ENCODE peak calls at places on chromosomes 13 and 19, in eight cellular contexts. One of them, this sample, is unnamed.

GRCh38 chr19:42088471-42089190 is 12.7 kb downstream of the ZNF574 start:
- DNase-seq in astrocyte of the spinal cord: peak; percentile 83
- DNase-seq in aorta: peak; percentile 49
- DNase-seq in PC-9: peak; percentile 50
- DNase-seq in OCI-LY7: no peak
- DNase-seq in endodermal cell: no peak
- DNase-seq in heart right ventricle: no peak
- DNase-seq in DND-41: no peak
- DNase-seq in this sample: no peak

GRCh38 chr13:47249296-47249695 is 352.4 kb upstream of the HTR2A start:
- DNase-seq in heart right ventricle: no peak
- DNase-seq in DND-41: no peak
- DNase-seq in aorta: no peak
- DNase-seq in PC-9: no peak
- DNase-seq in endodermal cell: no peak
- DNase-seq in astrocyte of the spinal cord: no peak
- DNase-seq in OCI-LY7: no peak
- DNase-seq in this sample: no peak

GRCh38 chr13:83895994-83896580 is 13.8 kb upstream of the SLITRK1 start:
- DNase-seq in aorta: no peak
- DNase-seq in heart right ventricle: no peak
- DNase-seq in PC-9: no peak
- DNase-seq in endodermal cell: no peak
- DNase-seq in OCI-LY7: no peak
- DNase-seq in DND-41: peak; percentile 12
- DNase-seq in astrocyte of the spinal cord: peak; percentile 56
- DNase-seq in this sample: no peak

GRCh38 chr19:42311612-42312160 is 1.4 kb upstream of the TMEM145 start:
- DNase-seq in PC-9: no peak
- DNase-seq in heart right ventricle: no peak
- DNase-seq in endodermal cell: peak; percentile 69
- DNase-seq in OCI-LY7: no peak
- DNase-seq in DND-41: no peak
- DNase-seq in astrocyte of the spinal cord: no peak
- DNase-seq in aorta: no peak
- DNase-seq in this sample: no peak

GRCh38 chr13:73092831-73093230 is 34.0 kb downstream of the KLF5 start:
- DNase-seq in DND-41: peak; percentile 9
- DNase-seq in OCI-LY7: no peak
- DNase-seq in endodermal cell: no peak
- DNase-seq in PC-9: no peak
- DNase-seq in heart right ventricle: no peak
- DNase-seq in aorta: no peak
- DNase-seq in astrocyte of the spinal cord: no peak
- DNase-seq in this sample: no peak

GRCh38 chr19:29714371-29714952 is 599 bp downstream of the C19orf12 start:
- DNase-seq in astrocyte of the spinal cord: peak; percentile 11
- DNase-seq in DND-41: peak; percentile 51
- DNase-seq in aorta: peak; percentile 56
- DNase-seq in endodermal cell: no peak
- DNase-seq in PC-9: no peak
- DNase-seq in OCI-LY7: no peak
- DNase-seq in heart right ventricle: no peak
- DNase-seq in this sample: no peak

GRCh38 chr19:29668746-29669609 is 3.7 kb downstream of the PLEKHF1 start:
- DNase-seq in aorta: no peak
- DNase-seq in OCI-LY7: no peak
- DNase-seq in astrocyte of the spinal cord: no peak
- DNase-seq in DND-41: no peak
- DNase-seq in endodermal cell: no peak
- DNase-seq in PC-9: no peak
- DNase-seq in heart right ventricle: no peak
- DNase-seq in this sample: no peak

GRCh38 chr19:46225558-46226004 is 4.0 kb upstream of the IGFL1 start:
- DNase-seq in OCI-LY7: no peak
- DNase-seq in endodermal cell: peak; percentile 60
- DNase-seq in heart right ventricle: no peak
- DNase-seq in PC-9: no peak
- DNase-seq in DND-41: peak; percentile 11
- DNase-seq in astrocyte of the spinal cord: peak; percentile 11
- DNase-seq in aorta: no peak
- DNase-seq in this sample: no peak

GRCh38 chr19:15836595-15837398 is 21.3 kb upstream of the OR10H1 start:
- DNase-seq in endodermal cell: peak; percentile 37
- DNase-seq in heart right ventricle: peak; percentile 95
- DNase-seq in DND-41: peak; percentile 99
- DNase-seq in aorta: peak; percentile 98
- DNase-seq in PC-9: peak; percentile 94
- DNase-seq in OCI-LY7: peak; percentile 98
- DNase-seq in astrocyte of the spinal cord: peak; percentile 91
- DNase-seq in this sample: peak; percentile 99

GRCh38 chr13:113642563-113642962 is 15.4 kb downstream of the ATP4B start:
- DNase-seq in astrocyte of the spinal cord: no peak
- DNase-seq in heart right ventricle: no peak
- DNase-seq in endodermal cell: no peak
- DNase-seq in OCI-LY7: no peak
- DNase-seq in PC-9: no peak
- DNase-seq in aorta: no peak
- DNase-seq in DND-41: no peak
- DNase-seq in this sample: no peak

GRCh38 chr19:49231804-49232203 is 74.2 kb downstream of the TRPM4 start:
- DNase-seq in aorta: no peak
- DNase-seq in endodermal cell: no peak
- DNase-seq in PC-9: no peak
- DNase-seq in heart right ventricle: no peak
- DNase-seq in DND-41: no peak
- DNase-seq in astrocyte of the spinal cord: no peak
- DNase-seq in OCI-LY7: no peak
- DNase-seq in this sample: no peak

GRCh38 chr13:102040812-102041211 is 361.0 kb downstream of the FGF14 start:
- DNase-seq in DND-41: no peak
- DNase-seq in endodermal cell: no peak
- DNase-seq in astrocyte of the spinal cord: no peak
- DNase-seq in heart right ventricle: no peak
- DNase-seq in aorta: no peak
- DNase-seq in OCI-LY7: no peak
- DNase-seq in PC-9: no peak
- DNase-seq in this sample: no peak

GRCh38 chr19:19465436-19466070 is 49.8 kb downstream of the TSSK6 start:
- DNase-seq in OCI-LY7: no peak
- DNase-seq in PC-9: no peak
- DNase-seq in endodermal cell: no peak
- DNase-seq in astrocyte of the spinal cord: no peak
- DNase-seq in aorta: no peak
- DNase-seq in heart right ventricle: no peak
- DNase-seq in DND-41: no peak
- DNase-seq in this sample: no peak

GRCh38 chr13:81142306-81142999 is 801.5 kb upstream of the SPRY2 start:
- DNase-seq in heart right ventricle: no peak
- DNase-seq in aorta: no peak
- DNase-seq in endodermal cell: no peak
- DNase-seq in PC-9: no peak
- DNase-seq in OCI-LY7: no peak
- DNase-seq in astrocyte of the spinal cord: no peak
- DNase-seq in DND-41: no peak
- DNase-seq in this sample: no peak

GRCh38 chr13:82358284-82358683 is 1524.0 kb downstream of the SLITRK1 start:
- DNase-seq in PC-9: no peak
- DNase-seq in endodermal cell: no peak
- DNase-seq in astrocyte of the spinal cord: no peak
- DNase-seq in OCI-LY7: no peak
- DNase-seq in aorta: no peak
- DNase-seq in heart right ventricle: no peak
- DNase-seq in DND-41: no peak
- DNase-seq in this sample: no peak

GRCh38 chr19:16017138-16017490 is 59.2 kb upstream of the TPM4 start:
- DNase-seq in endodermal cell: no peak
- DNase-seq in PC-9: no peak
- DNase-seq in OCI-LY7: no peak
- DNase-seq in astrocyte of the spinal cord: no peak
- DNase-seq in aorta: no peak
- DNase-seq in heart right ventricle: no peak
- DNase-seq in DND-41: no peak
- DNase-seq in this sample: no peak

GRCh38 chr13:95644611-95645052 is at the start of gene DZIP1:
- DNase-seq in heart right ventricle: peak; percentile 80
- DNase-seq in endodermal cell: peak; percentile 97
- DNase-seq in OCI-LY7: no peak
- DNase-seq in astrocyte of the spinal cord: peak; percentile 87
- DNase-seq in aorta: peak; percentile 87
- DNase-seq in DND-41: no peak
- DNase-seq in PC-9: no peak
- DNase-seq in this sample: no peak

GRCh38 chr13:50448535-50448981 is 394.9 kb downstream of the DLEU7 start:
- DNase-seq in OCI-LY7: no peak
- DNase-seq in aorta: no peak
- DNase-seq in DND-41: no peak
- DNase-seq in endodermal cell: no peak
- DNase-seq in astrocyte of the spinal cord: no peak
- DNase-seq in heart right ventricle: no peak
- DNase-seq in PC-9: no peak
- DNase-seq in this sample: no peak

GRCh38 chr19:31125071-31125470 is 224.2 kb downstream of the TSHZ3 start:
- DNase-seq in OCI-LY7: no peak
- DNase-seq in aorta: no peak
- DNase-seq in endodermal cell: no peak
- DNase-seq in DND-41: no peak
- DNase-seq in astrocyte of the spinal cord: no peak
- DNase-seq in heart right ventricle: no peak
- DNase-seq in PC-9: no peak
- DNase-seq in this sample: no peak

GRCh38 chr19:18763674-18764590 is 27.2 kb downstream of the COMP start:
- DNase-seq in astrocyte of the spinal cord: no peak
- DNase-seq in OCI-LY7: no peak
- DNase-seq in DND-41: no peak
- DNase-seq in heart right ventricle: no peak
- DNase-seq in aorta: no peak
- DNase-seq in PC-9: peak; percentile 85
- DNase-seq in endodermal cell: no peak
- DNase-seq in this sample: no peak

GRCh38 chr19:42563352-42564210 is 31.1 kb downstream of the CEACAM8 start:
- DNase-seq in PC-9: peak; percentile 26
- DNase-seq in endodermal cell: peak; percentile 79
- DNase-seq in OCI-LY7: peak; percentile 58
- DNase-seq in DND-41: peak; percentile 24
- DNase-seq in aorta: no peak
- DNase-seq in astrocyte of the spinal cord: peak; percentile 29
- DNase-seq in heart right ventricle: peak; percentile 20
- DNase-seq in this sample: no peak

GRCh38 chr13:107450426-107450825 is 764.9 kb downstream of the LIG4 start:
- DNase-seq in PC-9: no peak
- DNase-seq in aorta: no peak
- DNase-seq in OCI-LY7: no peak
- DNase-seq in endodermal cell: no peak
- DNase-seq in DND-41: no peak
- DNase-seq in astrocyte of the spinal cord: no peak
- DNase-seq in heart right ventricle: no peak
- DNase-seq in this sample: no peak

GRCh38 chr19:44626067-44626624 is 12.8 kb downstream of the IGSF23 start:
- DNase-seq in DND-41: no peak
- DNase-seq in heart right ventricle: no peak
- DNase-seq in OCI-LY7: no peak
- DNase-seq in PC-9: peak; percentile 94
- DNase-seq in astrocyte of the spinal cord: peak; percentile 94
- DNase-seq in endodermal cell: no peak
- DNase-seq in aorta: peak; percentile 54
- DNase-seq in this sample: no peak

GRCh38 chr19:55216461-55217198 is 7.3 kb upstream of the PTPRH start:
- DNase-seq in PC-9: peak; percentile 95
- DNase-seq in aorta: peak; percentile 88
- DNase-seq in astrocyte of the spinal cord: peak; percentile 99
- DNase-seq in OCI-LY7: peak; percentile 69
- DNase-seq in heart right ventricle: peak; percentile 85
- DNase-seq in DND-41: peak; percentile 73
- DNase-seq in endodermal cell: peak; percentile 97
- DNase-seq in this sample: no peak
- H3K4me3 ChIP-seq in PC-9: peak overlapping the region; percentile 61
- H3K4me3 ChIP-seq in aorta: no peak overlapping the region
- H3K4me3 ChIP-seq in astrocyte of the spinal cord: peak overlapping the region; percentile 44
- H3K4me3 ChIP-seq in OCI-LY7: peak overlapping the region; percentile 63
- H3K4me3 ChIP-seq in heart right ventricle: peak overlapping the region; percentile 62
- H3K4me3 ChIP-seq in DND-41: no peak overlapping the region
- H3K4me3 ChIP-seq in endodermal cell: peak overlapping the region; percentile 90
- H3K4me3 ChIP-seq in this sample: no peak overlapping the region

DNA sequence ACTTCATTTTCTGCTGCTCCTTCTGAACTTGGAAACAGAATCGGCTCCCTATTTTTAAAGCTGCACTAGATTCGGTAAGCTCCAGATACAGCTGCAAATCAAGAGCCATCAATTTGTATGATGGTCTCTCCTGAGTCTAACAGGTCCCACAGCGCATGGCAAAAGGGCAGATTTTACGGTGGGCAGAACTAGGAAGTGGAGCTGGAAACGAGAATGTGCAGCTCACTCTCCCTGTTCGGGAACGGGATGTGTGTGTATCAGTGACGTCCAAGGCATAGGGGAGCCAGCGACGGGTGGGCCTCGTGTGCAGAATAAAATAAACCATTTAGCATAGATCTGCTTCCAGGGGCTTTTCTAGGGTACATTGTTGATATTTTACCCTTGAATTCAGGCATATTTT is 74.2 kb downstream of the COL4A1 start:
- DNase-seq in aorta: no peak
- DNase-seq in DND-41: no peak
- DNase-seq in astrocyte of the spinal cord: no peak
- DNase-seq in endodermal cell: peak; percentile 11
- DNase-seq in PC-9: no peak
- DNase-seq in OCI-LY7: no peak
- DNase-seq in heart right ventricle: no peak
- DNase-seq in this sample: no peak
- H3K4me3 ChIP-seq in aorta: no peak overlapping the region
- H3K4me3 ChIP-seq in DND-41: no peak overlapping the region
- H3K4me3 ChIP-seq in astrocyte of the spinal cord: no peak overlapping the region
- H3K4me3 ChIP-seq in endodermal cell: no peak overlapping the region
- H3K4me3 ChIP-seq in PC-9: no peak overlapping the region
- H3K4me3 ChIP-seq in OCI-LY7: no peak overlapping the region
- H3K4me3 ChIP-seq in heart right ventricle: peak overlapping the region; percentile 36
- H3K4me3 ChIP-seq in this sample: no peak overlapping the region

DNA sequence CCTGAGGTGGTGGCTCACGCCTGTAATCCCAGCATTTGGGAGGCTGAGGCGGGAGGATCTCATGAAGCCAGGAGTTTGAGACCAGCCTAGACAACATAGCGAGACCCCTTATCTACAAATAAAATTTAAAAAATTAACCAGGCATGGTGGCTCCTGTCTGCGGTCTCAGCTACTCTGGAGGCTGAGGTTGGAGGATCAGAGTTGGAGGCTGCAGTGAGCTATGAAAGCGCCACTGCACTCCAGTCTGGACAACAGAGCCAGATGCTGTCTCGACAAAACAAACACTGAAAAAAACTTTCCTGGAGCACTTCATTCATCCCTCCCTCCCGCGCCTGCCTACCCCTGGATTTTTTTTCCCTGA is 665 bp upstream of the ATG4D start:
- DNase-seq in astrocyte of the spinal cord: no peak
- DNase-seq in DND-41: no peak
- DNase-seq in heart right ventricle: no peak
- DNase-seq in endodermal cell: no peak
- DNase-seq in PC-9: no peak
- DNase-seq in aorta: no peak
- DNase-seq in OCI-LY7: peak; percentile 22
- DNase-seq in this sample: no peak
- H3K4me3 ChIP-seq in astrocyte of the spinal cord: no peak overlapping the region
- H3K4me3 ChIP-seq in DND-41: peak overlapping the region; percentile 91
- H3K4me3 ChIP-seq in heart right ventricle: peak overlapping the region; percentile 99
- H3K4me3 ChIP-seq in endodermal cell: peak overlapping the region; percentile 85
- H3K4me3 ChIP-seq in PC-9: peak overlapping the region; percentile 82
- H3K4me3 ChIP-seq in aorta: no peak overlapping the region
- H3K4me3 ChIP-seq in OCI-LY7: peak overlapping the region; percentile 96
- H3K4me3 ChIP-seq in this sample: peak overlapping the region; percentile 61

GRCh38 chr19:2488405-2488941 is 12.5 kb downstream of the GADD45B start:
- DNase-seq in aorta: no peak
- DNase-seq in astrocyte of the spinal cord: no peak
- DNase-seq in DND-41: no peak
- DNase-seq in OCI-LY7: no peak
- DNase-seq in heart right ventricle: no peak
- DNase-seq in endodermal cell: no peak
- DNase-seq in PC-9: no peak
- DNase-seq in this sample: no peak
- H3K4me3 ChIP-seq in aorta: peak overlapping the region; percentile 36
- H3K4me3 ChIP-seq in astrocyte of the spinal cord: peak overlapping the region; percentile 7
- H3K4me3 ChIP-seq in DND-41: no peak overlapping the region
- H3K4me3 ChIP-seq in OCI-LY7: peak overlapping the region; percentile 37
- H3K4me3 ChIP-seq in heart right ventricle: peak overlapping the region; percentile 68
- H3K4me3 ChIP-seq in endodermal cell: no peak overlapping the region
- H3K4me3 ChIP-seq in PC-9: no peak overlapping the region
- H3K4me3 ChIP-seq in this sample: no peak overlapping the region